ENCODE peak calls at places on chromosomes 6 and 20, in nine cellular contexts. One of them, this sample, is unnamed.

GRCh38 chr20:1533059-1533458 is 24.4 kb downstream of the SIRPD start:
- DNase-seq in ureter: no peak
- DNase-seq in neural crest cell: no peak
- DNase-seq in body of pancreas: no peak
- DNase-seq in PC-9: no peak
- DNase-seq in effector memory CD8-positive, alpha-beta T cell: no peak
- DNase-seq in activated CD4-positive, alpha-beta T cell treated with anti-CD3 and anti-CD28 coated beads, Interleukin-2, amount 50 U/mL, for 24 hours: no peak
- DNase-seq in A549: peak; percentile 16
- DNase-seq in activated gamma-delta T cell treated with anti-CD3 and anti-CD28 coated beads, Interleukin-2, amount 50 U/mL, for 16 hours: no peak
- DNase-seq in this sample: no peak

GRCh38 chr6:125867483-125867935 is 76.7 kb downstream of the NCOA7 start:
- DNase-seq in ureter: no peak
- DNase-seq in neural crest cell: no peak
- DNase-seq in body of pancreas: no peak
- DNase-seq in PC-9: peak; percentile 100
- DNase-seq in effector memory CD8-positive, alpha-beta T cell: no peak
- DNase-seq in activated CD4-positive, alpha-beta T cell treated with anti-CD3 and anti-CD28 coated beads, Interleukin-2, amount 50 U/mL, for 24 hours: no peak
- DNase-seq in A549: peak; percentile 37
- DNase-seq in activated gamma-delta T cell treated with anti-CD3 and anti-CD28 coated beads, Interleukin-2, amount 50 U/mL, for 16 hours: no peak
- DNase-seq in this sample: no peak

GRCh38 chr6:105851586-105851985 is 234.6 kb upstream of the PRDM1 start:
- DNase-seq in ureter: no peak
- DNase-seq in neural crest cell: no peak
- DNase-seq in body of pancreas: no peak
- DNase-seq in PC-9: no peak
- DNase-seq in effector memory CD8-positive, alpha-beta T cell: no peak
- DNase-seq in activated CD4-positive, alpha-beta T cell treated with anti-CD3 and anti-CD28 coated beads, Interleukin-2, amount 50 U/mL, for 24 hours: no peak
- DNase-seq in A549: no peak
- DNase-seq in activated gamma-delta T cell treated with anti-CD3 and anti-CD28 coated beads, Interleukin-2, amount 50 U/mL, for 16 hours: no peak
- DNase-seq in this sample: no peak

GRCh38 chr6:32439708-32440214 is at the start of gene HLA-DRA:
- DNase-seq in ureter: peak; percentile 47
- DNase-seq in neural crest cell: peak; percentile 36
- DNase-seq in body of pancreas: peak; percentile 53
- DNase-seq in PC-9: no peak
- DNase-seq in effector memory CD8-positive, alpha-beta T cell: peak; percentile 70
- DNase-seq in activated CD4-positive, alpha-beta T cell treated with anti-CD3 and anti-CD28 coated beads, Interleukin-2, amount 50 U/mL, for 24 hours: peak; percentile 65
- DNase-seq in A549: peak; percentile 35
- DNase-seq in activated gamma-delta T cell treated with anti-CD3 and anti-CD28 coated beads, Interleukin-2, amount 50 U/mL, for 16 hours: peak; percentile 14
- DNase-seq in this sample: peak; percentile 58

GRCh38 chr20:31691646-31692275 is 30.9 kb downstream of the BCL2L1 start:
- DNase-seq in ureter: no peak
- DNase-seq in neural crest cell: no peak
- DNase-seq in body of pancreas: no peak
- DNase-seq in PC-9: no peak
- DNase-seq in effector memory CD8-positive, alpha-beta T cell: no peak
- DNase-seq in activated CD4-positive, alpha-beta T cell treated with anti-CD3 and anti-CD28 coated beads, Interleukin-2, amount 50 U/mL, for 24 hours: no peak
- DNase-seq in A549: no peak
- DNase-seq in activated gamma-delta T cell treated with anti-CD3 and anti-CD28 coated beads, Interleukin-2, amount 50 U/mL, for 16 hours: no peak
- DNase-seq in this sample: no peak

GRCh38 chr6:158445426-158446085 is 114.3 kb upstream of the TMEM181 start:
- DNase-seq in ureter: no peak
- DNase-seq in neural crest cell: no peak
- DNase-seq in body of pancreas: no peak
- DNase-seq in PC-9: no peak
- DNase-seq in effector memory CD8-positive, alpha-beta T cell: no peak
- DNase-seq in activated CD4-positive, alpha-beta T cell treated with anti-CD3 and anti-CD28 coated beads, Interleukin-2, amount 50 U/mL, for 24 hours: no peak
- DNase-seq in A549: no peak
- DNase-seq in activated gamma-delta T cell treated with anti-CD3 and anti-CD28 coated beads, Interleukin-2, amount 50 U/mL, for 16 hours: no peak
- DNase-seq in this sample: no peak

GRCh38 chr6:127124196-127124595 is 5.7 kb downstream of the RSPO3 start:
- DNase-seq in ureter: no peak
- DNase-seq in neural crest cell: no peak
- DNase-seq in body of pancreas: no peak
- DNase-seq in PC-9: no peak
- DNase-seq in effector memory CD8-positive, alpha-beta T cell: no peak
- DNase-seq in activated CD4-positive, alpha-beta T cell treated with anti-CD3 and anti-CD28 coated beads, Interleukin-2, amount 50 U/mL, for 24 hours: no peak
- DNase-seq in A549: no peak
- DNase-seq in activated gamma-delta T cell treated with anti-CD3 and anti-CD28 coated beads, Interleukin-2, amount 50 U/mL, for 16 hours: no peak
- DNase-seq in this sample: no peak

GRCh38 chr6:154284313-154284853 is 72.2 kb downstream of the IPCEF1 start:
- DNase-seq in ureter: no peak
- DNase-seq in neural crest cell: no peak
- DNase-seq in body of pancreas: no peak
- DNase-seq in PC-9: no peak
- DNase-seq in effector memory CD8-positive, alpha-beta T cell: no peak
- DNase-seq in activated CD4-positive, alpha-beta T cell treated with anti-CD3 and anti-CD28 coated beads, Interleukin-2, amount 50 U/mL, for 24 hours: no peak
- DNase-seq in A549: no peak
- DNase-seq in activated gamma-delta T cell treated with anti-CD3 and anti-CD28 coated beads, Interleukin-2, amount 50 U/mL, for 16 hours: no peak
- DNase-seq in this sample: no peak

GRCh38 chr6:80329496-80329895 is 223.0 kb downstream of the BCKDHB start:
- DNase-seq in ureter: no peak
- DNase-seq in neural crest cell: no peak
- DNase-seq in body of pancreas: no peak
- DNase-seq in PC-9: no peak
- DNase-seq in effector memory CD8-positive, alpha-beta T cell: no peak
- DNase-seq in activated CD4-positive, alpha-beta T cell treated with anti-CD3 and anti-CD28 coated beads, Interleukin-2, amount 50 U/mL, for 24 hours: no peak
- DNase-seq in A549: no peak
- DNase-seq in activated gamma-delta T cell treated with anti-CD3 and anti-CD28 coated beads, Interleukin-2, amount 50 U/mL, for 16 hours: no peak
- DNase-seq in this sample: no peak

GRCh38 chr20:6925744-6926278 is 158.3 kb downstream of the BMP2 start:
- DNase-seq in ureter: no peak
- DNase-seq in neural crest cell: no peak
- DNase-seq in body of pancreas: no peak
- DNase-seq in PC-9: no peak
- DNase-seq in effector memory CD8-positive, alpha-beta T cell: no peak
- DNase-seq in activated CD4-positive, alpha-beta T cell treated with anti-CD3 and anti-CD28 coated beads, Interleukin-2, amount 50 U/mL, for 24 hours: no peak
- DNase-seq in A549: no peak
- DNase-seq in activated gamma-delta T cell treated with anti-CD3 and anti-CD28 coated beads, Interleukin-2, amount 50 U/mL, for 16 hours: no peak
- DNase-seq in this sample: no peak

GRCh38 chr6:35442693-35443092 is 9.4 kb upstream of the FANCE start:
- DNase-seq in ureter: no peak
- DNase-seq in neural crest cell: no peak
- DNase-seq in body of pancreas: no peak
- DNase-seq in PC-9: no peak
- DNase-seq in effector memory CD8-positive, alpha-beta T cell: no peak
- DNase-seq in activated CD4-positive, alpha-beta T cell treated with anti-CD3 and anti-CD28 coated beads, Interleukin-2, amount 50 U/mL, for 24 hours: no peak
- DNase-seq in A549: no peak
- DNase-seq in activated gamma-delta T cell treated with anti-CD3 and anti-CD28 coated beads, Interleukin-2, amount 50 U/mL, for 16 hours: no peak
- DNase-seq in this sample: no peak

GRCh38 chr6:42211726-42212125 is 5.9 kb downstream of the MRPS10 start:
- DNase-seq in ureter: no peak
- DNase-seq in neural crest cell: no peak
- DNase-seq in body of pancreas: no peak
- DNase-seq in PC-9: no peak
- DNase-seq in effector memory CD8-positive, alpha-beta T cell: no peak
- DNase-seq in activated CD4-positive, alpha-beta T cell treated with anti-CD3 and anti-CD28 coated beads, Interleukin-2, amount 50 U/mL, for 24 hours: no peak
- DNase-seq in A549: no peak
- DNase-seq in activated gamma-delta T cell treated with anti-CD3 and anti-CD28 coated beads, Interleukin-2, amount 50 U/mL, for 16 hours: no peak
- DNase-seq in this sample: no peak

GRCh38 chr6:136592930-136593673 is 42.9 kb upstream of the MAP7 start:
- DNase-seq in ureter: no peak
- DNase-seq in neural crest cell: no peak
- DNase-seq in body of pancreas: no peak
- DNase-seq in PC-9: no peak
- DNase-seq in effector memory CD8-positive, alpha-beta T cell: no peak
- DNase-seq in activated CD4-positive, alpha-beta T cell treated with anti-CD3 and anti-CD28 coated beads, Interleukin-2, amount 50 U/mL, for 24 hours: no peak
- DNase-seq in A549: no peak
- DNase-seq in activated gamma-delta T cell treated with anti-CD3 and anti-CD28 coated beads, Interleukin-2, amount 50 U/mL, for 16 hours: no peak
- DNase-seq in this sample: no peak

GRCh38 chr6:41732601-41733348 is 2.6 kb downstream of the TFEB start:
- DNase-seq in ureter: no peak
- DNase-seq in neural crest cell: no peak
- DNase-seq in body of pancreas: peak; percentile 36
- DNase-seq in PC-9: no peak
- DNase-seq in effector memory CD8-positive, alpha-beta T cell: peak; percentile 69
- DNase-seq in activated CD4-positive, alpha-beta T cell treated with anti-CD3 and anti-CD28 coated beads, Interleukin-2, amount 50 U/mL, for 24 hours: peak; percentile 43
- DNase-seq in A549: no peak
- DNase-seq in activated gamma-delta T cell treated with anti-CD3 and anti-CD28 coated beads, Interleukin-2, amount 50 U/mL, for 16 hours: peak; percentile 56
- DNase-seq in this sample: no peak

GRCh38 chr20:35515949-35516645 is 13.4 kb downstream of the C20orf173 start:
- DNase-seq in ureter: no peak
- DNase-seq in neural crest cell: no peak
- DNase-seq in body of pancreas: peak; percentile 7
- DNase-seq in PC-9: peak; percentile 95
- DNase-seq in effector memory CD8-positive, alpha-beta T cell: no peak
- DNase-seq in activated CD4-positive, alpha-beta T cell treated with anti-CD3 and anti-CD28 coated beads, Interleukin-2, amount 50 U/mL, for 24 hours: no peak
- DNase-seq in A549: peak; percentile 29
- DNase-seq in activated gamma-delta T cell treated with anti-CD3 and anti-CD28 coated beads, Interleukin-2, amount 50 U/mL, for 16 hours: no peak
- DNase-seq in this sample: no peak

GRCh38 chr6:146948790-146949342 is 255.4 kb upstream of the STXBP5 start:
- DNase-seq in ureter: no peak
- DNase-seq in neural crest cell: no peak
- DNase-seq in body of pancreas: no peak
- DNase-seq in PC-9: no peak
- DNase-seq in effector memory CD8-positive, alpha-beta T cell: no peak
- DNase-seq in activated CD4-positive, alpha-beta T cell treated with anti-CD3 and anti-CD28 coated beads, Interleukin-2, amount 50 U/mL, for 24 hours: no peak
- DNase-seq in A549: no peak
- DNase-seq in activated gamma-delta T cell treated with anti-CD3 and anti-CD28 coated beads, Interleukin-2, amount 50 U/mL, for 16 hours: no peak
- DNase-seq in this sample: no peak

GRCh38 chr20:15056231-15056630 is 718.8 kb upstream of the FLRT3 start:
- DNase-seq in ureter: no peak
- DNase-seq in neural crest cell: no peak
- DNase-seq in body of pancreas: no peak
- DNase-seq in PC-9: no peak
- DNase-seq in effector memory CD8-positive, alpha-beta T cell: no peak
- DNase-seq in activated CD4-positive, alpha-beta T cell treated with anti-CD3 and anti-CD28 coated beads, Interleukin-2, amount 50 U/mL, for 24 hours: no peak
- DNase-seq in A549: no peak
- DNase-seq in activated gamma-delta T cell treated with anti-CD3 and anti-CD28 coated beads, Interleukin-2, amount 50 U/mL, for 16 hours: no peak
- DNase-seq in this sample: no peak

GRCh38 chr6:42674780-42675179 is 47.6 kb downstream of the PRPH2 start:
- DNase-seq in ureter: no peak
- DNase-seq in neural crest cell: no peak
- DNase-seq in body of pancreas: no peak
- DNase-seq in PC-9: no peak
- DNase-seq in effector memory CD8-positive, alpha-beta T cell: no peak
- DNase-seq in activated CD4-positive, alpha-beta T cell treated with anti-CD3 and anti-CD28 coated beads, Interleukin-2, amount 50 U/mL, for 24 hours: no peak
- DNase-seq in A549: no peak
- DNase-seq in activated gamma-delta T cell treated with anti-CD3 and anti-CD28 coated beads, Interleukin-2, amount 50 U/mL, for 16 hours: no peak
- DNase-seq in this sample: no peak

GRCh38 chr6:112360498-112360897 is 13.4 kb downstream of the RFPL4B start:
- DNase-seq in ureter: no peak
- DNase-seq in neural crest cell: no peak
- DNase-seq in body of pancreas: no peak
- DNase-seq in PC-9: no peak
- DNase-seq in effector memory CD8-positive, alpha-beta T cell: no peak
- DNase-seq in activated CD4-positive, alpha-beta T cell treated with anti-CD3 and anti-CD28 coated beads, Interleukin-2, amount 50 U/mL, for 24 hours: no peak
- DNase-seq in A549: no peak
- DNase-seq in activated gamma-delta T cell treated with anti-CD3 and anti-CD28 coated beads, Interleukin-2, amount 50 U/mL, for 16 hours: no peak
- DNase-seq in this sample: no peak

GRCh38 chr6:137237413-137238170 is 18.4 kb upstream of the IFNGR1 start:
- DNase-seq in ureter: no peak
- DNase-seq in neural crest cell: no peak
- DNase-seq in body of pancreas: no peak
- DNase-seq in PC-9: peak; percentile 93
- DNase-seq in effector memory CD8-positive, alpha-beta T cell: no peak
- DNase-seq in activated CD4-positive, alpha-beta T cell treated with anti-CD3 and anti-CD28 coated beads, Interleukin-2, amount 50 U/mL, for 24 hours: no peak
- DNase-seq in A549: peak; percentile 87
- DNase-seq in activated gamma-delta T cell treated with anti-CD3 and anti-CD28 coated beads, Interleukin-2, amount 50 U/mL, for 16 hours: no peak
- DNase-seq in this sample: no peak

GRCh38 chr6:155273438-155273837 is 9.6 kb downstream of the CLDN20 start:
- DNase-seq in ureter: no peak
- DNase-seq in neural crest cell: no peak
- DNase-seq in body of pancreas: no peak
- DNase-seq in PC-9: peak; percentile 37
- DNase-seq in effector memory CD8-positive, alpha-beta T cell: no peak
- DNase-seq in activated CD4-positive, alpha-beta T cell treated with anti-CD3 and anti-CD28 coated beads, Interleukin-2, amount 50 U/mL, for 24 hours: no peak
- DNase-seq in A549: peak; percentile 29
- DNase-seq in activated gamma-delta T cell treated with anti-CD3 and anti-CD28 coated beads, Interleukin-2, amount 50 U/mL, for 16 hours: no peak
- DNase-seq in this sample: no peak

GRCh38 chr6:17454316-17455005 is 61.1 kb downstream of the CAP2 start:
- DNase-seq in ureter: no peak
- DNase-seq in neural crest cell: no peak
- DNase-seq in body of pancreas: no peak
- DNase-seq in PC-9: no peak
- DNase-seq in effector memory CD8-positive, alpha-beta T cell: no peak
- DNase-seq in activated CD4-positive, alpha-beta T cell treated with anti-CD3 and anti-CD28 coated beads, Interleukin-2, amount 50 U/mL, for 24 hours: no peak
- DNase-seq in A549: no peak
- DNase-seq in activated gamma-delta T cell treated with anti-CD3 and anti-CD28 coated beads, Interleukin-2, amount 50 U/mL, for 16 hours: no peak
- DNase-seq in this sample: no peak